ENCODE peak calls at places on chromosomes 1 and 21, in eight cellular contexts. F is T-helper 1 cell; N is A549; I is H54; M is naive thymus-derived CD8-positive, alpha-beta T cell; Q is stimulated activated CD4-positive, alpha-beta T cell treated with anti-CD3 and anti-CD28 coated beads, Interleukin-1b, Interleukin-23, amount 100 ng/mL, for 4 hours; V is GM23248; U is pulmonary artery endothelial cell. D is an unnamed sample.

GRCh38 chr1:243230914-243231313 is 24.2 kb downstream of the CEP170 start:
- DNase-seq in F (no peak), N (peak), I (no peak), M (no peak), Q (no peak), V (peak), U (no peak), D (no peak)

GRCh38 chr1:156128749-156129682 is 14.5 kb downstream of the LMNA start:
- DNase-seq in F (no peak), N (no peak), I (no peak), M (no peak), Q (no peak), V (peak), U (no peak), D (no peak)

GRCh38 chr1:210938416-210938925 is 195.5 kb downstream of the KCNH1 start:
- DNase-seq in F (no peak), N (no peak), I (no peak), M (no peak), Q (no peak), V (no peak), U (no peak), D (no peak)

GRCh38 chr21:45644041-45644906 is 749 bp downstream of the PCBP3 start:
- DNase-seq in F (no peak), N (no peak), I (no peak), M (no peak), Q (no peak), V (peak), U (no peak), D (no peak)

GRCh38 chr1:179079113-179079761 is 2.6 kb upstream of the TOR3A start:
- DNase-seq in F (peak), N (peak), I (no peak), M (peak), Q (peak), V (peak), U (peak), D (no peak)

GRCh38 chr1:91226741-91227140 is 177.9 kb downstream of the HFM1 start:
- DNase-seq in F (no peak), N (no peak), I (no peak), M (no peak), Q (no peak), V (no peak), U (no peak), D (no peak)

GRCh38 chr1:201769966-201770365 is 59.0 kb upstream of the IPO9 start:
- DNase-seq in F (no peak), N (no peak), I (no peak), M (no peak), Q (no peak), V (peak), U (no peak), D (no peak)

GRCh38 chr1:227778401-227778947 is 37.0 kb upstream of the PRSS38 start:
- DNase-seq in F (no peak), N (no peak), I (peak), M (no peak), Q (no peak), V (peak), U (no peak), D (peak)

GRCh38 chr1:15836772-15837669 is 10.5 kb upstream of the SPEN start:
- DNase-seq in F (peak), N (no peak), I (no peak), M (no peak), Q (peak), V (no peak), U (no peak), D (peak)

GRCh38 chr1:159922499-159923202 is 2.7 kb downstream of the TAGLN2 start:
- DNase-seq in F (no peak), N (peak), I (no peak), M (no peak), Q (no peak), V (peak), U (no peak), D (peak)

GRCh38 chr1:65459397-65459768 is 38.9 kb downstream of the LEPR start:
- DNase-seq in F (no peak), N (peak), I (peak), M (no peak), Q (no peak), V (peak), U (no peak), D (no peak)

GRCh38 chr21:39788383-39788782 is 43.4 kb downstream of the IGSF5 start:
- DNase-seq in F (no peak), N (peak), I (peak), M (no peak), Q (no peak), V (peak), U (no peak), D (peak)

GRCh38 chr1:2145946-2146835 is 48.4 kb downstream of the FAAP20 start:
- DNase-seq in F (no peak), N (no peak), I (no peak), M (no peak), Q (no peak), V (no peak), U (no peak), D (no peak)

D was measured in upper lobe of right lung.